ENCODE peak calls at places on chromosomes 3 and 15, in seven cellular contexts. One of them, this sample, is unnamed.

GRCh38 chr3:14563946-14564539 is 23.9 kb upstream of the GRIP2 start:
- DNase-seq in caudate nucleus: no peak
- DNase-seq in adrenal gland: no peak
- DNase-seq in CD4-positive, alpha-beta T cell: no peak
- DNase-seq in Calu3: no peak
- DNase-seq in stimulated activated naive CD4-positive, alpha-beta T cell treated with Interleukin-2 at 50 U/mL for 16 hours: no peak
- DNase-seq in stimulated activated CD8-positive, alpha-beta memory T cell treated with anti-CD3 and anti-CD28 coated beads, Interleukin-7, amount 100 ng/mL, for 1 hour: no peak
- DNase-seq in this sample: no peak

GRCh38 chr3:127700406-127700805 is 27.7 kb downstream of the ABTB1 start:
- DNase-seq in Calu3: no peak
- DNase-seq in stimulated activated naive CD4-positive, alpha-beta T cell treated with Interleukin-2 at 50 U/mL for 16 hours: no peak
- DNase-seq in CD4-positive, alpha-beta T cell: no peak
- DNase-seq in stimulated activated CD8-positive, alpha-beta memory T cell treated with anti-CD3 and anti-CD28 coated beads, Interleukin-7, amount 100 ng/mL, for 1 hour: no peak
- DNase-seq in caudate nucleus: no peak
- DNase-seq in adrenal gland: peak
- DNase-seq in this sample: no peak

GRCh38 chr15:81294501-81294850 is 29.5 kb downstream of the STARD5 start:
- DNase-seq in adrenal gland: no peak
- DNase-seq in stimulated activated naive CD4-positive, alpha-beta T cell treated with Interleukin-2 at 50 U/mL for 16 hours: no peak
- DNase-seq in Calu3: no peak
- DNase-seq in CD4-positive, alpha-beta T cell: no peak
- DNase-seq in stimulated activated CD8-positive, alpha-beta memory T cell treated with anti-CD3 and anti-CD28 coated beads, Interleukin-7, amount 100 ng/mL, for 1 hour: no peak
- DNase-seq in caudate nucleus: no peak
- DNase-seq in this sample: peak

GRCh38 chr15:98139337-98139736 is 178.8 kb downstream of the ARRDC4 start:
- DNase-seq in CD4-positive, alpha-beta T cell: no peak
- DNase-seq in stimulated activated CD8-positive, alpha-beta memory T cell treated with anti-CD3 and anti-CD28 coated beads, Interleukin-7, amount 100 ng/mL, for 1 hour: no peak
- DNase-seq in Calu3: no peak
- DNase-seq in adrenal gland: no peak
- DNase-seq in stimulated activated naive CD4-positive, alpha-beta T cell treated with Interleukin-2 at 50 U/mL for 16 hours: no peak
- DNase-seq in caudate nucleus: no peak
- DNase-seq in this sample: no peak

GRCh38 chr3:39138804-39139415 is 14.5 kb downstream of the CSRNP1 start:
- DNase-seq in adrenal gland: no peak
- DNase-seq in stimulated activated naive CD4-positive, alpha-beta T cell treated with Interleukin-2 at 50 U/mL for 16 hours: no peak
- DNase-seq in caudate nucleus: peak
- DNase-seq in CD4-positive, alpha-beta T cell: no peak
- DNase-seq in stimulated activated CD8-positive, alpha-beta memory T cell treated with anti-CD3 and anti-CD28 coated beads, Interleukin-7, amount 100 ng/mL, for 1 hour: no peak
- DNase-seq in Calu3: no peak
- DNase-seq in this sample: no peak

GRCh38 chr15:58398643-58399042 is 33.1 kb upstream of the LIPC start:
- DNase-seq in Calu3: no peak
- DNase-seq in adrenal gland: no peak
- DNase-seq in caudate nucleus: no peak
- DNase-seq in stimulated activated naive CD4-positive, alpha-beta T cell treated with Interleukin-2 at 50 U/mL for 16 hours: no peak
- DNase-seq in stimulated activated CD8-positive, alpha-beta memory T cell treated with anti-CD3 and anti-CD28 coated beads, Interleukin-7, amount 100 ng/mL, for 1 hour: no peak
- DNase-seq in CD4-positive, alpha-beta T cell: no peak
- DNase-seq in this sample: no peak

GRCh38 chr3:10182950-10183349 is 18.2 kb downstream of the IRAK2 start:
- DNase-seq in stimulated activated CD8-positive, alpha-beta memory T cell treated with anti-CD3 and anti-CD28 coated beads, Interleukin-7, amount 100 ng/mL, for 1 hour: no peak
- DNase-seq in Calu3: no peak
- DNase-seq in CD4-positive, alpha-beta T cell: no peak
- DNase-seq in stimulated activated naive CD4-positive, alpha-beta T cell treated with Interleukin-2 at 50 U/mL for 16 hours: no peak
- DNase-seq in adrenal gland: no peak
- DNase-seq in caudate nucleus: no peak
- DNase-seq in this sample: no peak

GRCh38 chr3:27093771-27094170 is 275.4 kb downstream of the NEK10 start:
- DNase-seq in Calu3: no peak
- DNase-seq in caudate nucleus: no peak
- DNase-seq in CD4-positive, alpha-beta T cell: no peak
- DNase-seq in stimulated activated CD8-positive, alpha-beta memory T cell treated with anti-CD3 and anti-CD28 coated beads, Interleukin-7, amount 100 ng/mL, for 1 hour: no peak
- DNase-seq in adrenal gland: no peak
- DNase-seq in stimulated activated naive CD4-positive, alpha-beta T cell treated with Interleukin-2 at 50 U/mL for 16 hours: no peak
- DNase-seq in this sample: no peak

GRCh38 chr3:170572665-170573253 is 13.1 kb downstream of the SLC7A14 start:
- DNase-seq in adrenal gland: no peak
- DNase-seq in CD4-positive, alpha-beta T cell: no peak
- DNase-seq in stimulated activated CD8-positive, alpha-beta memory T cell treated with anti-CD3 and anti-CD28 coated beads, Interleukin-7, amount 100 ng/mL, for 1 hour: no peak
- DNase-seq in Calu3: peak
- DNase-seq in stimulated activated naive CD4-positive, alpha-beta T cell treated with Interleukin-2 at 50 U/mL for 16 hours: no peak
- DNase-seq in caudate nucleus: no peak
- DNase-seq in this sample: no peak

GRCh38 chr3:107753988-107754387 is 231.2 kb downstream of the BBX start:
- DNase-seq in adrenal gland: no peak
- DNase-seq in CD4-positive, alpha-beta T cell: no peak
- DNase-seq in Calu3: no peak
- DNase-seq in caudate nucleus: no peak
- DNase-seq in stimulated activated CD8-positive, alpha-beta memory T cell treated with anti-CD3 and anti-CD28 coated beads, Interleukin-7, amount 100 ng/mL, for 1 hour: no peak
- DNase-seq in stimulated activated naive CD4-positive, alpha-beta T cell treated with Interleukin-2 at 50 U/mL for 16 hours: no peak
- DNase-seq in this sample: no peak

GRCh38 chr3:169529013-169529412 is 134.5 kb downstream of the MECOM start:
- DNase-seq in adrenal gland: no peak
- DNase-seq in Calu3: no peak
- DNase-seq in caudate nucleus: no peak
- DNase-seq in stimulated activated CD8-positive, alpha-beta memory T cell treated with anti-CD3 and anti-CD28 coated beads, Interleukin-7, amount 100 ng/mL, for 1 hour: no peak
- DNase-seq in stimulated activated naive CD4-positive, alpha-beta T cell treated with Interleukin-2 at 50 U/mL for 16 hours: no peak
- DNase-seq in CD4-positive, alpha-beta T cell: no peak
- DNase-seq in this sample: no peak

GRCh38 chr3:184679056-184679502 is 32.8 kb downstream of the MAGEF1 start:
- DNase-seq in adrenal gland: no peak
- DNase-seq in stimulated activated naive CD4-positive, alpha-beta T cell treated with Interleukin-2 at 50 U/mL for 16 hours: no peak
- DNase-seq in stimulated activated CD8-positive, alpha-beta memory T cell treated with anti-CD3 and anti-CD28 coated beads, Interleukin-7, amount 100 ng/mL, for 1 hour: no peak
- DNase-seq in Calu3: no peak
- DNase-seq in caudate nucleus: no peak
- DNase-seq in CD4-positive, alpha-beta T cell: no peak
- DNase-seq in this sample: no peak

GRCh38 chr3:72447059-72447946 is 400.9 kb downstream of the SHQ1 start:
- DNase-seq in Calu3: peak
- DNase-seq in caudate nucleus: peak
- DNase-seq in stimulated activated CD8-positive, alpha-beta memory T cell treated with anti-CD3 and anti-CD28 coated beads, Interleukin-7, amount 100 ng/mL, for 1 hour: peak
- DNase-seq in stimulated activated naive CD4-positive, alpha-beta T cell treated with Interleukin-2 at 50 U/mL for 16 hours: peak
- DNase-seq in adrenal gland: peak
- DNase-seq in CD4-positive, alpha-beta T cell: peak
- DNase-seq in this sample: peak

GRCh38 chr3:44442591-44443309 is 34.7 kb downstream of the ZNF445 start:
- DNase-seq in caudate nucleus: no peak
- DNase-seq in adrenal gland: no peak
- DNase-seq in CD4-positive, alpha-beta T cell: no peak
- DNase-seq in Calu3: no peak
- DNase-seq in stimulated activated naive CD4-positive, alpha-beta T cell treated with Interleukin-2 at 50 U/mL for 16 hours: no peak
- DNase-seq in stimulated activated CD8-positive, alpha-beta memory T cell treated with anti-CD3 and anti-CD28 coated beads, Interleukin-7, amount 100 ng/mL, for 1 hour: no peak
- DNase-seq in this sample: no peak

GRCh38 chr3:44729384-44729910 is at the start of gene ZNF501:
- DNase-seq in stimulated activated naive CD4-positive, alpha-beta T cell treated with Interleukin-2 at 50 U/mL for 16 hours: peak
- DNase-seq in adrenal gland: peak
- DNase-seq in Calu3: peak
- DNase-seq in stimulated activated CD8-positive, alpha-beta memory T cell treated with anti-CD3 and anti-CD28 coated beads, Interleukin-7, amount 100 ng/mL, for 1 hour: peak
- DNase-seq in caudate nucleus: peak
- DNase-seq in CD4-positive, alpha-beta T cell: peak
- DNase-seq in this sample: peak

GRCh38 chr15:35548435-35548834 is 2.5 kb upstream of the DPH6 start:
- DNase-seq in CD4-positive, alpha-beta T cell: no peak
- DNase-seq in stimulated activated naive CD4-positive, alpha-beta T cell treated with Interleukin-2 at 50 U/mL for 16 hours: no peak
- DNase-seq in caudate nucleus: no peak
- DNase-seq in Calu3: no peak
- DNase-seq in stimulated activated CD8-positive, alpha-beta memory T cell treated with anti-CD3 and anti-CD28 coated beads, Interleukin-7, amount 100 ng/mL, for 1 hour: no peak
- DNase-seq in adrenal gland: no peak
- DNase-seq in this sample: no peak

GRCh38 chr3:75296858-75297257 is 367.3 kb upstream of the FRG2C start:
- DNase-seq in Calu3: no peak
- DNase-seq in stimulated activated CD8-positive, alpha-beta memory T cell treated with anti-CD3 and anti-CD28 coated beads, Interleukin-7, amount 100 ng/mL, for 1 hour: no peak
- DNase-seq in caudate nucleus: no peak
- DNase-seq in adrenal gland: no peak
- DNase-seq in CD4-positive, alpha-beta T cell: no peak
- DNase-seq in stimulated activated naive CD4-positive, alpha-beta T cell treated with Interleukin-2 at 50 U/mL for 16 hours: no peak
- DNase-seq in this sample: no peak

GRCh38 chr3:150023239-150023636 is 52.5 kb upstream of the PFN2 start:
- DNase-seq in stimulated activated naive CD4-positive, alpha-beta T cell treated with Interleukin-2 at 50 U/mL for 16 hours: no peak
- DNase-seq in Calu3: no peak
- DNase-seq in adrenal gland: no peak
- DNase-seq in caudate nucleus: no peak
- DNase-seq in CD4-positive, alpha-beta T cell: no peak
- DNase-seq in stimulated activated CD8-positive, alpha-beta memory T cell treated with anti-CD3 and anti-CD28 coated beads, Interleukin-7, amount 100 ng/mL, for 1 hour: no peak
- DNase-seq in this sample: no peak

This sample was measured in HT-29.